ENCODE peak calls at places on chromosome 19, in eight cellular contexts. C is activated CD4-positive, CD25-positive, alpha-beta regulatory T cell treated with anti-CD3 and anti-CD28 coated beads, Interleukin-2, amount 50 U/mL, for 16 hours; K is psoas muscle; V is activated CD8-positive, alpha-beta memory T cell treated with anti-CD3 and anti-CD28 coated beads for 1 hour; W is AG09319; U is A172; Q is A549; J is NCI-H2107. N is an unnamed sample.

GRCh38 chr19:28705008-28705407 is 507.9 kb downstream of the UQCRFS1 start:
- DNase-seq in C (no peak), K (no peak), V (no peak), W (peak), U (peak), Q (peak), J (no peak), N (peak)

GRCh38 chr19:44050740-44051653 is 839 bp upstream of the ZNF223 start:
- DNase-seq in C (no peak), K (no peak), V (no peak), W (no peak), U (no peak), Q (peak), J (peak), N (peak)

GRCh38 chr19:5929646-5930045 is 15.6 kb downstream of the CAPS start:
- DNase-seq in C (no peak), K (no peak), V (no peak), W (no peak), U (no peak), Q (no peak), J (no peak), N (no peak)

GRCh38 chr19:6135367-6135766 is at the start of gene ACSBG2:
- DNase-seq in C (no peak), K (no peak), V (no peak), W (no peak), U (no peak), Q (no peak), J (no peak), N (no peak)

GRCh38 chr19:43599635-43600295 is 3.4 kb downstream of the ZNF576 start:
- DNase-seq in C (no peak), K (no peak), V (no peak), W (no peak), U (no peak), Q (no peak), J (no peak), N (no peak)

GRCh38 chr19:7550987-7551761 is 15.7 kb downstream of the PNPLA6 start:
- DNase-seq in C (no peak), K (peak), V (no peak), W (no peak), U (no peak), Q (peak), J (no peak), N (no peak)

GRCh38 chr19:4077011-4077382 is 10.3 kb upstream of the ZBTB7A start:
- DNase-seq in C (no peak), K (no peak), V (no peak), W (no peak), U (no peak), Q (no peak), J (no peak), N (no peak)

GRCh38 chr19:34082289-34083077 is 89.8 kb upstream of the LSM14A start:
- DNase-seq in C (no peak), K (no peak), V (no peak), W (no peak), U (no peak), Q (no peak), J (no peak), N (no peak)

GRCh38 chr19:768424-768823 is 17.5 kb downstream of the MISP start:
- DNase-seq in C (no peak), K (no peak), V (no peak), W (peak), U (peak), Q (peak), J (no peak), N (no peak)

GRCh38 chr19:53772943-53773342 is 51.2 kb downstream of the NLRP12 start:
- DNase-seq in C (no peak), K (no peak), V (peak), W (peak), U (peak), Q (peak), J (no peak), N (peak)

GRCh38 chr19:4068058-4068966 is 1.6 kb upstream of the ZBTB7A start:
- DNase-seq in C (no peak), K (peak), V (no peak), W (no peak), U (no peak), Q (no peak), J (no peak), N (no peak)

GRCh38 chr19:13585512-13585911 is 79.2 kb upstream of the CACNA1A start:
- DNase-seq in C (no peak), K (no peak), V (no peak), W (no peak), U (no peak), Q (no peak), J (no peak), N (no peak)

GRCh38 chr19:2077833-2078619 is 18.1 kb downstream of the MOB3A start:
- DNase-seq in C (no peak), K (peak), V (no peak), W (no peak), U (no peak), Q (no peak), J (no peak), N (no peak)

GRCh38 chr19:49677232-49677881 is at the start of gene PRMT1:
- DNase-seq in C (no peak), K (peak), V (peak), W (no peak), U (peak), Q (peak), J (no peak), N (peak)

GRCh38 chr19:51161266-51161665 is 19.2 kb downstream of the SIGLEC7 start:
- DNase-seq in C (no peak), K (no peak), V (no peak), W (no peak), U (no peak), Q (no peak), J (no peak), N (no peak)

GRCh38 chr19:39969681-39970423 is 1.1 kb upstream of the PSMC4 start:
- DNase-seq in C (no peak), K (no peak), V (no peak), W (no peak), U (no peak), Q (no peak), J (no peak), N (no peak)

GRCh38 chr19:7559102-7559501 is 23.6 kb downstream of the PNPLA6 start:
- DNase-seq in C (no peak), K (no peak), V (no peak), W (no peak), U (no peak), Q (peak), J (no peak), N (no peak)

GRCh38 chr19:3784607-3785463 is 1.3 kb downstream of the MATK start:
- DNase-seq in C (no peak), K (no peak), V (no peak), W (no peak), U (peak), Q (no peak), J (no peak), N (no peak)

GRCh38 chr19:17909017-17909732 is 23.6 kb upstream of the CCDC124 start:
- DNase-seq in C (no peak), K (no peak), V (no peak), W (no peak), U (no peak), Q (no peak), J (no peak), N (no peak)

GRCh38 chr19:41192574-41193419 is at the start of gene CYP2S1:
- DNase-seq in C (no peak), K (no peak), V (no peak), W (no peak), U (peak), Q (peak), J (no peak), N (peak)

GRCh38 chr19:34351382-34351802 is 13.6 kb upstream of the GPI start:
- DNase-seq in C (no peak), K (no peak), V (no peak), W (no peak), U (peak), Q (peak), J (no peak), N (peak)

GRCh38 chr19:18204394-18205179 is 745 bp upstream of the RAB3A start:
- DNase-seq in C (no peak), K (peak), V (no peak), W (no peak), U (no peak), Q (no peak), J (no peak), N (peak)

GRCh38 chr19:33039108-33039599 is 25.5 kb downstream of the RHPN2 start:
- DNase-seq in C (no peak), K (no peak), V (no peak), W (no peak), U (no peak), Q (no peak), J (no peak), N (no peak)

GRCh38 chr19:48206402-48207093 is 36.1 kb downstream of the ZSWIM9 start:
- DNase-seq in C (no peak), K (no peak), V (no peak), W (no peak), U (no peak), Q (no peak), J (no peak), N (no peak)

GRCh38 chr19:41995959-41996797 is 2.1 kb upstream of the ATP1A3 start:
- DNase-seq in C (no peak), K (no peak), V (no peak), W (no peak), U (no peak), Q (peak), J (no peak), N (no peak)

GRCh38 chr19:33040994-33041827 is 23.5 kb downstream of the RHPN2 start:
- DNase-seq in C (no peak), K (peak), V (no peak), W (no peak), U (no peak), Q (peak), J (no peak), N (peak)

GRCh38 chr19:51016798-51017683 is 2.5 kb downstream of the KLK10 start:
- DNase-seq in C (peak), K (peak), V (peak), W (no peak), U (no peak), Q (peak), J (no peak), N (peak)

GRCh38 chr19:3968556-3969434 is 2.1 kb downstream of the DAPK3 start:
- DNase-seq in C (no peak), K (peak), V (no peak), W (peak), U (peak), Q (peak), J (no peak), N (peak)

GRCh38 chr19:48615145-48616040 is 517 bp upstream of the FAM83E start:
- DNase-seq in C (no peak), K (no peak), V (no peak), W (no peak), U (no peak), Q (no peak), J (no peak), N (no peak)

GRCh38 chr19:21593934-21594844 is 88.8 kb downstream of the ZNF429 start:
- DNase-seq in C (no peak), K (peak), V (no peak), W (no peak), U (no peak), Q (no peak), J (no peak), N (no peak)

GRCh38 chr19:33468361-33469170 is 53.0 kb downstream of the PEPD start:
- DNase-seq in C (no peak), K (no peak), V (no peak), W (no peak), U (peak), Q (no peak), J (no peak), N (no peak)

GRCh38 chr19:45500918-45501729 is 2.9 kb downstream of the PPM1N start:
- DNase-seq in C (no peak), K (no peak), V (no peak), W (no peak), U (no peak), Q (no peak), J (no peak), N (no peak)

GRCh38 chr19:28242317-28242927 is 970.5 kb downstream of the UQCRFS1 start:
- DNase-seq in C (no peak), K (no peak), V (no peak), W (peak), U (peak), Q (peak), J (no peak), N (peak)

GRCh38 chr19:53908106-53908932 is 759 bp upstream of the CACNG7 start:
- DNase-seq in C (no peak), K (peak), V (no peak), W (no peak), U (no peak), Q (peak), J (no peak), N (peak)

GRCh38 chr19:38653028-38653571 is 5.7 kb downstream of the ACTN4 start:
- DNase-seq in C (no peak), K (no peak), V (no peak), W (no peak), U (no peak), Q (peak), J (no peak), N (peak)

N was measured in Calu3.